ENCODE peak calls at places on chromosomes 16 and 17, in four cellular contexts. One of them, this sample, is unnamed.

GRCh38 chr17:79575229-79575628 is 35.6 kb downstream of the RBFOX3 start:
- DNase-seq in K562: no peak
- DNase-seq in GM12878: no peak
- DNase-seq in HepG2: no peak
- DNase-seq in this sample: no peak

GRCh38 chr16:85064186-85064585 is 36.6 kb downstream of the KIAA0513 start:
- DNase-seq in K562: no peak
- DNase-seq in GM12878: no peak
- DNase-seq in HepG2: no peak
- DNase-seq in this sample: no peak

GRCh38 chr16:55001931-55002330 is 71.3 kb downstream of the IRX5 start:
- DNase-seq in K562: no peak
- DNase-seq in GM12878: no peak
- DNase-seq in HepG2: no peak
- DNase-seq in this sample: no peak

GRCh38 chr16:85935957-85936760 is 37.2 kb downstream of the IRF8 start:
- DNase-seq in K562: no peak
- DNase-seq in GM12878: peak; percentile 89
- DNase-seq in HepG2: no peak
- DNase-seq in this sample: no peak

GRCh38 chr16:87323727-87324410 is 6.7 kb upstream of the C16orf95 start:
- DNase-seq in K562: no peak
- DNase-seq in GM12878: no peak
- DNase-seq in HepG2: no peak
- DNase-seq in this sample: no peak

GRCh38 chr17:31072186-31072585 is 22.6 kb upstream of the NF1 start:
- DNase-seq in K562: no peak
- DNase-seq in GM12878: no peak
- DNase-seq in HepG2: no peak
- DNase-seq in this sample: no peak

GRCh38 chr17:74872313-74873035 is at the start of gene FDXR:
- DNase-seq in K562: no peak
- DNase-seq in GM12878: no peak
- DNase-seq in HepG2: peak; percentile 50
- DNase-seq in this sample: no peak

GRCh38 chr17:63675607-63676539 is 24.1 kb downstream of the LIMD2 start:
- DNase-seq in K562: peak; percentile 95
- DNase-seq in GM12878: no peak
- DNase-seq in HepG2: peak; percentile 83
- DNase-seq in this sample: peak; percentile 70

GRCh38 chr17:17361543-17362511 is 58.7 kb downstream of the NT5M start:
- DNase-seq in K562: no peak
- DNase-seq in GM12878: no peak
- DNase-seq in HepG2: no peak
- DNase-seq in this sample: no peak

GRCh38 chr17:49401971-49402491 is 12.7 kb downstream of the PHB1 start:
- DNase-seq in K562: no peak
- DNase-seq in GM12878: no peak
- DNase-seq in HepG2: no peak
- DNase-seq in this sample: no peak

GRCh38 chr17:17204041-17204591 is 2.0 kb downstream of the PLD6 start:
- DNase-seq in K562: no peak
- DNase-seq in GM12878: no peak
- DNase-seq in HepG2: no peak
- DNase-seq in this sample: no peak

GRCh38 chr16:71303938-71304337 is 14.7 kb upstream of the CMTR2 start:
- DNase-seq in K562: no peak
- DNase-seq in GM12878: no peak
- DNase-seq in HepG2: no peak
- DNase-seq in this sample: no peak

GRCh38 chr16:79776243-79776884 is 175.8 kb upstream of the MAF start:
- DNase-seq in K562: peak; percentile 23
- DNase-seq in GM12878: no peak
- DNase-seq in HepG2: no peak
- DNase-seq in this sample: no peak

GRCh38 chr16:10738231-10739077 is 5.2 kb upstream of the NUBP1 start:
- DNase-seq in K562: peak; percentile 90
- DNase-seq in GM12878: peak; percentile 82
- DNase-seq in HepG2: peak; percentile 92
- DNase-seq in this sample: no peak

GRCh38 chr17:7849185-7850117 is 5.4 kb upstream of the TMEM88 start:
- DNase-seq in K562: no peak
- DNase-seq in GM12878: no peak
- DNase-seq in HepG2: no peak
- DNase-seq in this sample: no peak

GRCh38 chr17:65783845-65784334 is 222.4 kb upstream of the AXIN2 start:
- DNase-seq in K562: no peak
- DNase-seq in GM12878: no peak
- DNase-seq in HepG2: peak; percentile 90
- DNase-seq in this sample: no peak

GRCh38 chr17:8746501-8747236 is 2.0 kb upstream of the CCDC42 start:
- DNase-seq in K562: no peak
- DNase-seq in GM12878: peak; percentile 1
- DNase-seq in HepG2: no peak
- DNase-seq in this sample: peak; percentile 28

GRCh38 chr16:89687092-89687940 is 827 bp downstream of the CDK10 start:
- DNase-seq in K562: peak; percentile 48
- DNase-seq in GM12878: peak; percentile 24
- DNase-seq in HepG2: peak; percentile 99
- DNase-seq in this sample: no peak

GRCh38 chr16:67672739-67673662 is 6.4 kb downstream of the C16orf86 start:
- DNase-seq in K562: peak; percentile 77
- DNase-seq in GM12878: no peak
- DNase-seq in HepG2: peak; percentile 72
- DNase-seq in this sample: peak; percentile 74

GRCh38 chr17:9987779-9988585 is 82.9 kb upstream of the RCVRN start:
- DNase-seq in K562: peak; percentile 50
- DNase-seq in GM12878: no peak
- DNase-seq in HepG2: peak; percentile 18
- DNase-seq in this sample: peak; percentile 69

GRCh38 chr16:13997933-13998332 is 73.2 kb upstream of the MRTFB start:
- DNase-seq in K562: no peak
- DNase-seq in GM12878: peak; percentile 76
- DNase-seq in HepG2: peak; percentile 48
- DNase-seq in this sample: no peak

GRCh38 chr16:11155284-11155806 is 100.7 kb downstream of the SOCS1 start:
- DNase-seq in K562: peak; percentile 59
- DNase-seq in GM12878: no peak
- DNase-seq in HepG2: no peak
- DNase-seq in this sample: no peak

GRCh38 chr16:57471209-57471608 is 8.7 kb downstream of the POLR2C start:
- DNase-seq in K562: no peak
- DNase-seq in GM12878: no peak
- DNase-seq in HepG2: no peak
- DNase-seq in this sample: no peak

GRCh38 chr16:7998789-7999453 is 591.4 kb downstream of the TMEM114 start:
- DNase-seq in K562: peak; percentile 10
- DNase-seq in GM12878: no peak
- DNase-seq in HepG2: no peak
- DNase-seq in this sample: no peak

GRCh38 chr16:6274366-6274765 is 1058.3 kb upstream of the RBFOX1 start:
- DNase-seq in K562: no peak
- DNase-seq in GM12878: no peak
- DNase-seq in HepG2: no peak
- DNase-seq in this sample: no peak

GRCh38 chr16:83925957-83926725 is 26.9 kb upstream of the OSGIN1 start:
- DNase-seq in K562: no peak
- DNase-seq in GM12878: no peak
- DNase-seq in HepG2: no peak
- DNase-seq in this sample: no peak

GRCh38 chr16:10180771-10181163 is 1.5 kb downstream of the GRIN2A start:
- DNase-seq in K562: peak; percentile 65
- DNase-seq in GM12878: no peak
- DNase-seq in HepG2: peak; percentile 57
- DNase-seq in this sample: peak; percentile 61

GRCh38 chr16:30491744-30492308 is 19.3 kb downstream of the ITGAL start:
- DNase-seq in K562: peak; percentile 90
- DNase-seq in GM12878: no peak
- DNase-seq in HepG2: peak; percentile 56
- DNase-seq in this sample: peak; percentile 22

GRCh38 chr16:72189865-72190371 is 18.0 kb upstream of the PMFBP1 start:
- DNase-seq in K562: peak; percentile 11
- DNase-seq in GM12878: no peak
- DNase-seq in HepG2: no peak
- DNase-seq in this sample: no peak

GRCh38 chr17:8125947-8126305 is 2.0 kb upstream of the HES7 start:
- DNase-seq in K562: peak; percentile 54
- DNase-seq in GM12878: no peak
- DNase-seq in HepG2: no peak
- DNase-seq in this sample: no peak

GRCh38 chr16:49661465-49662187 is 194.3 kb downstream of the ZNF423 start:
- DNase-seq in K562: no peak
- DNase-seq in GM12878: no peak
- DNase-seq in HepG2: no peak
- DNase-seq in this sample: no peak

DNA sequence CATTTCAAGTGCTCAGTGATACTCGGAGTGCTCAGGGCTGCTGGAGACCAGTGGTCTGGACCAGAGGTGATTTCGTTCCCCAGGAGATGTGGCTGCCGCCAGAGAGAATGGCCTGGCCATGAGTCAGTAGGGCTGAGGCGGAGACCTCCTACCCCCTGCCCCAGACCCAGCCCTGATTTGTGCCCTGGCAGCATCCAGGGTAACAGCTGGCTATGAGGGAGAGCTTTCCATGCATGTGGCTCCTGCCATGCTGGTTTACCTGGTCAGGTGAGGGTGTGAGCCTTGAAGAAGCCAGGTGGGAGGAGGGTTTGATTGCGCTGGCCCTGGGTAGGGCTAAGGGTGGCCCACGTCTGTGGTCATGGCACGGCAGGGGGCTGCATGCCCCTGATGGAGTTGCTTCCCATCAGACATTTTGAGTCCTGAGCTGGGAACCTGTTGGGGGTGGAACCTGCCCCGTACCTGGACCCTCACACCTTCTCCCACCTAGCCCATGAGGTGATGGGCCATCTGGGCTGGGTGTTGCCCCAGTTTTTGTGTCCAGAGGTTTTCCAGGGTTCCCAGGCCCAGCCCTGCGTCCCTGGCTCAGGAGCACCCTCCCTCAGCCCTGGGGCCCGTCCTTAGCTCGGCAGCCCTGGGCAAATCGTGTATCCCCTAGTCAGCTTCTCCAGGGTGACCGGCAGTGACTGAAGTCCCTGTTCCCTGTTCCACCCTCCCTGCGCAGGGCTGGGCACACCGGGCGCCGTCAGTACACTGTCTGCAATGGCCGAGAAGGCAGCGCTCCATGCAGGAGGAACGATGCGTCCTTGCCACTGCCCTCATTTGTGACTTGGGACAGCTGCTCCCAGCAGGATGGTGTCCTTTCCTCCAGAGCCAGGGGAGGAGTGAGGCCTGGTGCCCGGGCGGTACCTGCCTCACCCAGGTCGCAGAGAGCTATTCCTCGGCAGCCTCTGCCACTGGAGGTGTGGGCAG is 9.0 kb upstream of the CSNK1D start:
- DNase-seq in K562: no peak
- DNase-seq in GM12878: no peak
- DNase-seq in HepG2: no peak
- DNase-seq in this sample: no peak
- TF ChIP-seq FOXM1 in K562: no peak
- TF ChIP-seq FOXM1 in GM12878: no peak
- TF ChIP-seq FOXM1 in HepG2: no peak
- TF ChIP-seq FOXM1 in this sample: no peak

GRCh38 chr17:38578641-38579480 is 26.9 kb downstream of the SRCIN1 start:
- DNase-seq in K562: no peak
- DNase-seq in GM12878: no peak
- DNase-seq in HepG2: no peak
- DNase-seq in this sample: no peak
- TF ChIP-seq SP1 in K562: no peak
- TF ChIP-seq SP1 in GM12878: no peak
- TF ChIP-seq SP1 in HepG2: no peak
- TF ChIP-seq SP1 in this sample: no peak

GRCh38 chr17:82247175-82247823 is 18.5 kb downstream of the SLC16A3 start:
- DNase-seq in K562: no peak
- DNase-seq in GM12878: no peak
- DNase-seq in HepG2: no peak
- DNase-seq in this sample: no peak

GRCh38 chr17:82245144-82246039 is 16.6 kb downstream of the SLC16A3 start:
- DNase-seq in K562: no peak
- DNase-seq in GM12878: no peak
- DNase-seq in HepG2: no peak
- DNase-seq in this sample: no peak

GRCh38 chr17:82247856-82248671 is 19.2 kb downstream of the SLC16A3 start:
- DNase-seq in K562: no peak
- DNase-seq in GM12878: no peak
- DNase-seq in HepG2: no peak
- DNase-seq in this sample: no peak

GRCh38 chr17:82246040-82246364 is 17.2 kb downstream of the SLC16A3 start:
- DNase-seq in K562: no peak
- DNase-seq in GM12878: no peak
- DNase-seq in HepG2: no peak
- DNase-seq in this sample: no peak

GRCh38 chr17:82246365-82247174 is 17.7 kb downstream of the SLC16A3 start:
- DNase-seq in K562: no peak
- DNase-seq in GM12878: no peak
- DNase-seq in HepG2: no peak
- DNase-seq in this sample: no peak
- TF ChIP-seq FOXM1 in K562: no peak
- TF ChIP-seq FOXM1 in GM12878: no peak
- TF ChIP-seq FOXM1 in HepG2: no peak
- TF ChIP-seq FOXM1 in this sample: no peak

GRCh38 chr17:58313815-58314705 is 14.5 kb downstream of the TSPOAP1 start:
- DNase-seq in K562: no peak
- DNase-seq in GM12878: no peak
- DNase-seq in HepG2: no peak
- DNase-seq in this sample: no peak

GRCh38 chr17:58315750-58316149 is 12.8 kb downstream of the TSPOAP1 start:
- DNase-seq in K562: no peak
- DNase-seq in GM12878: no peak
- DNase-seq in HepG2: no peak
- DNase-seq in this sample: no peak

GRCh38 chr17:58315281-58315711 is 13.3 kb downstream of the TSPOAP1 start:
- DNase-seq in K562: no peak
- DNase-seq in GM12878: no peak
- DNase-seq in HepG2: no peak
- DNase-seq in this sample: no peak

GRCh38 chr17:58316260-58316960 is 12.2 kb downstream of the TSPOAP1 start:
- DNase-seq in K562: no peak
- DNase-seq in GM12878: no peak
- DNase-seq in HepG2: no peak
- DNase-seq in this sample: no peak

GRCh38 chr17:58314706-58315015 is 13.9 kb downstream of the TSPOAP1 start:
- DNase-seq in K562: no peak
- DNase-seq in GM12878: no peak
- DNase-seq in HepG2: no peak
- DNase-seq in this sample: no peak
- TF ChIP-seq SP1 in K562: no peak
- TF ChIP-seq SP1 in GM12878: no peak
- TF ChIP-seq SP1 in HepG2: no peak
- TF ChIP-seq SP1 in this sample: no peak